ENCODE peak calls at places on chromosomes 2 and 18, in five cellular contexts. Z, U, A, V and N are unnamed samples.

GRCh38 chr18:13547347-13547746 is 179.0 kb downstream of the FAM210A start:
- DNase-seq in U (no peak), A (no peak), V (no peak), Z (no peak), N (no peak)

GRCh38 chr2:26694001-26694400 is 1.5 kb downstream of the KCNK3 start:
- DNase-seq in Z (no peak), U (no peak), V (no peak), A (no peak), N (no peak)

GRCh38 chr18:8218263-8218662 is 391.0 kb upstream of the RAB12 start:
- DNase-seq in Z (no peak), A (no peak), V (no peak), U (no peak), N (no peak)

GRCh38 chr2:149184994-149185393 is 145.4 kb upstream of the LYPD6 start:
- DNase-seq in A (no peak), U (no peak), Z (no peak), V (no peak), N (no peak)

GRCh38 chr2:10027931-10028330 is 15.4 kb upstream of the KLF11 start:
- DNase-seq in U (no peak), Z (no peak), A (no peak), V (no peak), N (no peak)

GRCh38 chr2:74864728-74865722 is 31.1 kb downstream of the HK2 start:
- DNase-seq in V (no peak), Z (no peak), A (peak), U (no peak), N (no peak)

GRCh38 chr2:158795110-158795924 is at the start of gene DAPL1:
- DNase-seq in A (no peak), Z (no peak), V (no peak), U (no peak), N (no peak)

GRCh38 chr2:239316562-239317465 is 84.0 kb downstream of the HDAC4 start:
- DNase-seq in U (no peak), V (no peak), A (peak), Z (peak), N (peak)

GRCh38 chr18:78871631-78872030 is 108.0 kb upstream of the SALL3 start:
- DNase-seq in V (no peak), A (no peak), U (no peak), Z (no peak), N (no peak)

GRCh38 chr2:17646096-17646554 is 105.6 kb downstream of the VSNL1 start:
- DNase-seq in V (no peak), A (peak), Z (peak), U (peak), N (peak)

GRCh38 chr2:73111300-73112025 is 1.3 kb downstream of the RAB11FIP5 start:
- DNase-seq in V (no peak), A (peak), Z (no peak), U (no peak), N (peak)

GRCh38 chr18:48702346-48703032 is 163.7 kb downstream of the CTIF start:
- DNase-seq in U (no peak), A (no peak), V (no peak), Z (no peak), N (no peak)

GRCh38 chr2:107776333-107776732 is 50.4 kb upstream of the RGPD4 start:
- DNase-seq in U (no peak), Z (no peak), V (no peak), A (no peak), N (no peak)

GRCh38 chr18:61894751-61895524 is 2.1 kb upstream of the RNF152 start:
- DNase-seq in V (no peak), Z (no peak), U (no peak), A (no peak), N (no peak)

GRCh38 chr18:10417191-10417590 is 37.2 kb upstream of the APCDD1 start:
- DNase-seq in U (no peak), Z (no peak), A (no peak), V (no peak), N (no peak)

GRCh38 chr2:166239548-166239947 is 111.7 kb upstream of the SCN1A start:
- DNase-seq in Z (no peak), A (peak), U (no peak), V (no peak), N (peak)

GRCh38 chr2:24076849-24077534 is 866 bp upstream of the SF3B6 start:
- DNase-seq in Z (peak), U (peak), A (peak), V (no peak), N (peak)

GRCh38 chr18:22088976-22089375 is 80.4 kb upstream of the GATA6 start:
- DNase-seq in U (no peak), V (no peak), A (no peak), Z (no peak), N (no peak)

GRCh38 chr2:70133521-70134348 is 46.5 kb downstream of the PCBP1 start:
- DNase-seq in Z (no peak), A (no peak), V (no peak), U (no peak), N (peak)

GRCh38 chr2:212030709-212031108 is 507.9 kb downstream of the ERBB4 start:
- DNase-seq in U (no peak), A (no peak), V (no peak), Z (no peak), N (no peak)

GRCh38 chr2:141641462-141641861 is 489.4 kb downstream of the LRP1B start:
- DNase-seq in V (no peak), A (peak), U (no peak), Z (no peak), N (no peak)

GRCh38 chr2:203280428-203281064 is 41.7 kb downstream of the CYP20A1 start:
- DNase-seq in U (no peak), Z (no peak), A (peak), V (no peak), N (peak)

GRCh38 chr2:238512247-238512867 is 85.6 kb downstream of the ASB1 start:
- DNase-seq in Z (no peak), A (no peak), V (no peak), U (no peak), N (no peak)